ENCODE peak calls at places on chromosomes 4 and X, in nine cellular contexts. One of them, this sample, is unnamed.
A peak's percentile ranks its signal among the peaks of the same experiment; 100 is the strongest.

GRCh38 chr4:123621072-123621705 is 224.6 kb downstream of the SPRY1 start:
- DNase-seq in hepatocyte: no peak
- DNase-seq in upper lobe of right lung: no peak
- DNase-seq in neural crest cell: no peak
- DNase-seq in T-helper 2 cell: no peak
- DNase-seq in effector CD8-positive, alpha-beta T cell: no peak
- DNase-seq in globus pallidus: no peak
- DNase-seq in substantia nigra: no peak
- DNase-seq in NB4: peak; percentile 84
- DNase-seq in this sample: no peak

GRCh38 chr4:20086768-20087167 is 164.9 kb upstream of the SLIT2 start:
- DNase-seq in substantia nigra: no peak
- DNase-seq in effector CD8-positive, alpha-beta T cell: no peak
- DNase-seq in NB4: no peak
- DNase-seq in hepatocyte: no peak
- DNase-seq in globus pallidus: no peak
- DNase-seq in T-helper 2 cell: no peak
- DNase-seq in neural crest cell: no peak
- DNase-seq in upper lobe of right lung: no peak
- DNase-seq in this sample: no peak

GRCh38 chr4:83138979-83139378 is 24.4 kb upstream of the PLAC8 start:
- DNase-seq in T-helper 2 cell: no peak
- DNase-seq in effector CD8-positive, alpha-beta T cell: no peak
- DNase-seq in globus pallidus: no peak
- DNase-seq in neural crest cell: no peak
- DNase-seq in substantia nigra: no peak
- DNase-seq in hepatocyte: no peak
- DNase-seq in NB4: no peak
- DNase-seq in upper lobe of right lung: no peak
- DNase-seq in this sample: no peak

GRCh38 chrX:65985922-65986588 is 53.8 kb downstream of the VSIG4 start:
- DNase-seq in neural crest cell: no peak
- DNase-seq in T-helper 2 cell: peak; percentile 5
- DNase-seq in globus pallidus: peak; percentile 35
- DNase-seq in hepatocyte: peak; percentile 69
- DNase-seq in upper lobe of right lung: no peak
- DNase-seq in substantia nigra: no peak
- DNase-seq in NB4: peak; percentile 91
- DNase-seq in effector CD8-positive, alpha-beta T cell: no peak
- DNase-seq in this sample: peak; percentile 61

GRCh38 chr4:146095091-146095690 is 80.3 kb upstream of the LSM6 start:
- DNase-seq in effector CD8-positive, alpha-beta T cell: no peak
- DNase-seq in globus pallidus: peak; percentile 20
- DNase-seq in substantia nigra: no peak
- DNase-seq in upper lobe of right lung: no peak
- DNase-seq in T-helper 2 cell: no peak
- DNase-seq in neural crest cell: peak; percentile 31
- DNase-seq in hepatocyte: peak; percentile 78
- DNase-seq in NB4: peak; percentile 50
- DNase-seq in this sample: peak; percentile 42

GRCh38 chr4:156774422-156774821 is 197.2 kb downstream of the PDGFC start:
- DNase-seq in globus pallidus: no peak
- DNase-seq in upper lobe of right lung: peak; percentile 59
- DNase-seq in effector CD8-positive, alpha-beta T cell: no peak
- DNase-seq in neural crest cell: no peak
- DNase-seq in T-helper 2 cell: no peak
- DNase-seq in hepatocyte: peak; percentile 27
- DNase-seq in substantia nigra: no peak
- DNase-seq in NB4: no peak
- DNase-seq in this sample: no peak

GRCh38 chr4:127610488-127610887 is 22.3 kb upstream of the INTU start:
- DNase-seq in neural crest cell: no peak
- DNase-seq in upper lobe of right lung: no peak
- DNase-seq in NB4: no peak
- DNase-seq in substantia nigra: no peak
- DNase-seq in globus pallidus: no peak
- DNase-seq in effector CD8-positive, alpha-beta T cell: no peak
- DNase-seq in T-helper 2 cell: no peak
- DNase-seq in hepatocyte: no peak
- DNase-seq in this sample: no peak

GRCh38 chr4:5712931-5713330 is 1.9 kb downstream of the EVC start:
- DNase-seq in hepatocyte: no peak
- DNase-seq in neural crest cell: no peak
- DNase-seq in substantia nigra: no peak
- DNase-seq in T-helper 2 cell: no peak
- DNase-seq in effector CD8-positive, alpha-beta T cell: no peak
- DNase-seq in globus pallidus: no peak
- DNase-seq in NB4: no peak
- DNase-seq in upper lobe of right lung: no peak
- DNase-seq in this sample: no peak

GRCh38 chrX:38138900-38139299 is 81.8 kb downstream of the SRPX start:
- DNase-seq in neural crest cell: no peak
- DNase-seq in T-helper 2 cell: no peak
- DNase-seq in hepatocyte: no peak
- DNase-seq in NB4: no peak
- DNase-seq in effector CD8-positive, alpha-beta T cell: no peak
- DNase-seq in globus pallidus: no peak
- DNase-seq in substantia nigra: no peak
- DNase-seq in upper lobe of right lung: no peak
- DNase-seq in this sample: no peak

GRCh38 chr4:165757426-165757825 is 115.6 kb upstream of the TLL1 start:
- DNase-seq in substantia nigra: no peak
- DNase-seq in NB4: no peak
- DNase-seq in globus pallidus: no peak
- DNase-seq in neural crest cell: no peak
- DNase-seq in effector CD8-positive, alpha-beta T cell: no peak
- DNase-seq in upper lobe of right lung: no peak
- DNase-seq in T-helper 2 cell: no peak
- DNase-seq in hepatocyte: no peak
- DNase-seq in this sample: no peak

GRCh38 chr4:56655627-56656345 is 25.3 kb downstream of the HOPX start:
- DNase-seq in effector CD8-positive, alpha-beta T cell: no peak
- DNase-seq in hepatocyte: peak; percentile 31
- DNase-seq in globus pallidus: no peak
- DNase-seq in upper lobe of right lung: no peak
- DNase-seq in substantia nigra: no peak
- DNase-seq in neural crest cell: peak; percentile 16
- DNase-seq in T-helper 2 cell: no peak
- DNase-seq in NB4: no peak
- DNase-seq in this sample: no peak

GRCh38 chrX:57643698-57644097 is 36.4 kb downstream of the NLRP2B start:
- DNase-seq in substantia nigra: no peak
- DNase-seq in globus pallidus: no peak
- DNase-seq in effector CD8-positive, alpha-beta T cell: no peak
- DNase-seq in neural crest cell: no peak
- DNase-seq in hepatocyte: no peak
- DNase-seq in upper lobe of right lung: no peak
- DNase-seq in T-helper 2 cell: no peak
- DNase-seq in NB4: no peak
- DNase-seq in this sample: no peak

GRCh38 chr4:142983612-142984011 is 137.5 kb upstream of the INPP4B start:
- DNase-seq in hepatocyte: no peak
- DNase-seq in effector CD8-positive, alpha-beta T cell: no peak
- DNase-seq in neural crest cell: no peak
- DNase-seq in globus pallidus: no peak
- DNase-seq in substantia nigra: no peak
- DNase-seq in T-helper 2 cell: no peak
- DNase-seq in NB4: no peak
- DNase-seq in upper lobe of right lung: no peak
- DNase-seq in this sample: no peak

GRCh38 chr4:129804458-129804981 is 708.6 kb downstream of the C4orf33 start:
- DNase-seq in effector CD8-positive, alpha-beta T cell: no peak
- DNase-seq in substantia nigra: no peak
- DNase-seq in neural crest cell: no peak
- DNase-seq in NB4: no peak
- DNase-seq in upper lobe of right lung: no peak
- DNase-seq in hepatocyte: no peak
- DNase-seq in T-helper 2 cell: no peak
- DNase-seq in globus pallidus: no peak
- DNase-seq in this sample: no peak

GRCh38 chrX:44828008-44828605 is 15.7 kb upstream of the DUSP21 start:
- DNase-seq in globus pallidus: no peak
- DNase-seq in substantia nigra: no peak
- DNase-seq in effector CD8-positive, alpha-beta T cell: no peak
- DNase-seq in hepatocyte: no peak
- DNase-seq in NB4: no peak
- DNase-seq in neural crest cell: no peak
- DNase-seq in T-helper 2 cell: no peak
- DNase-seq in upper lobe of right lung: no peak
- DNase-seq in this sample: no peak

GRCh38 chr4:113675731-113676707 is 85.5 kb downstream of the CAMK2D start:
- DNase-seq in globus pallidus: no peak
- DNase-seq in upper lobe of right lung: no peak
- DNase-seq in hepatocyte: peak; percentile 20
- DNase-seq in NB4: no peak
- DNase-seq in neural crest cell: no peak
- DNase-seq in T-helper 2 cell: no peak
- DNase-seq in effector CD8-positive, alpha-beta T cell: no peak
- DNase-seq in substantia nigra: no peak
- DNase-seq in this sample: no peak

GRCh38 chr4:52947691-52948397 is 85.7 kb downstream of the RASL11B start:
- DNase-seq in neural crest cell: no peak
- DNase-seq in globus pallidus: no peak
- DNase-seq in substantia nigra: no peak
- DNase-seq in T-helper 2 cell: no peak
- DNase-seq in upper lobe of right lung: no peak
- DNase-seq in effector CD8-positive, alpha-beta T cell: no peak
- DNase-seq in NB4: no peak
- DNase-seq in hepatocyte: no peak
- DNase-seq in this sample: no peak

GRCh38 chr4:116122131-116122530 is 963.2 kb downstream of the TRAM1L1 start:
- DNase-seq in neural crest cell: no peak
- DNase-seq in T-helper 2 cell: no peak
- DNase-seq in hepatocyte: peak; percentile 39
- DNase-seq in NB4: no peak
- DNase-seq in effector CD8-positive, alpha-beta T cell: no peak
- DNase-seq in globus pallidus: no peak
- DNase-seq in upper lobe of right lung: no peak
- DNase-seq in substantia nigra: no peak
- DNase-seq in this sample: no peak

GRCh38 chr4:73593631-73594241 is 26.5 kb downstream of the RASSF6 start:
- DNase-seq in effector CD8-positive, alpha-beta T cell: no peak
- DNase-seq in neural crest cell: peak; percentile 15
- DNase-seq in globus pallidus: peak; percentile 7
- DNase-seq in NB4: peak; percentile 29
- DNase-seq in T-helper 2 cell: no peak
- DNase-seq in substantia nigra: no peak
- DNase-seq in hepatocyte: peak; percentile 53
- DNase-seq in upper lobe of right lung: no peak
- DNase-seq in this sample: peak; percentile 43

GRCh38 chrX:97968376-97969104 is 1084.8 kb downstream of the RPA4 start:
- DNase-seq in substantia nigra: no peak
- DNase-seq in upper lobe of right lung: no peak
- DNase-seq in effector CD8-positive, alpha-beta T cell: no peak
- DNase-seq in neural crest cell: no peak
- DNase-seq in globus pallidus: no peak
- DNase-seq in NB4: no peak
- DNase-seq in T-helper 2 cell: no peak
- DNase-seq in hepatocyte: no peak
- DNase-seq in this sample: no peak

GRCh38 chr4:129167640-129168260 is 71.8 kb downstream of the C4orf33 start:
- DNase-seq in T-helper 2 cell: no peak
- DNase-seq in substantia nigra: no peak
- DNase-seq in effector CD8-positive, alpha-beta T cell: no peak
- DNase-seq in hepatocyte: peak; percentile 30
- DNase-seq in neural crest cell: no peak
- DNase-seq in NB4: no peak
- DNase-seq in globus pallidus: no peak
- DNase-seq in upper lobe of right lung: no peak
- DNase-seq in this sample: no peak

GRCh38 chr4:20378181-20378580 is 126.5 kb downstream of the SLIT2 start:
- DNase-seq in globus pallidus: no peak
- DNase-seq in substantia nigra: no peak
- DNase-seq in upper lobe of right lung: no peak
- DNase-seq in hepatocyte: no peak
- DNase-seq in T-helper 2 cell: no peak
- DNase-seq in neural crest cell: no peak
- DNase-seq in effector CD8-positive, alpha-beta T cell: no peak
- DNase-seq in NB4: no peak
- DNase-seq in this sample: no peak

GRCh38 chr4:102815981-102816380 is 11.4 kb downstream of the UBE2D3 start:
- DNase-seq in T-helper 2 cell: no peak
- DNase-seq in NB4: no peak
- DNase-seq in effector CD8-positive, alpha-beta T cell: no peak
- DNase-seq in upper lobe of right lung: no peak
- DNase-seq in neural crest cell: no peak
- DNase-seq in globus pallidus: no peak
- DNase-seq in hepatocyte: peak; percentile 8
- DNase-seq in substantia nigra: no peak
- DNase-seq in this sample: no peak

GRCh38 chrX:134761788-134762187 is 103.5 kb upstream of the PLAC1 start:
- DNase-seq in effector CD8-positive, alpha-beta T cell: no peak
- DNase-seq in substantia nigra: no peak
- DNase-seq in upper lobe of right lung: no peak
- DNase-seq in globus pallidus: no peak
- DNase-seq in neural crest cell: no peak
- DNase-seq in hepatocyte: peak; percentile 10
- DNase-seq in NB4: peak; percentile 46
- DNase-seq in T-helper 2 cell: no peak
- DNase-seq in this sample: no peak

GRCh38 chrX:50813843-50814661 is at the start of gene SHROOM4:
- DNase-seq in globus pallidus: peak; percentile 85
- DNase-seq in substantia nigra: peak; percentile 38
- DNase-seq in neural crest cell: peak; percentile 34
- DNase-seq in T-helper 2 cell: no peak
- DNase-seq in upper lobe of right lung: peak; percentile 82
- DNase-seq in NB4: no peak
- DNase-seq in effector CD8-positive, alpha-beta T cell: no peak
- DNase-seq in hepatocyte: peak; percentile 74
- DNase-seq in this sample: peak; percentile 81

GRCh38 chr4:187389420-187389819 is 606.2 kb upstream of the ZFP42 start:
- DNase-seq in NB4: no peak
- DNase-seq in substantia nigra: no peak
- DNase-seq in T-helper 2 cell: no peak
- DNase-seq in hepatocyte: no peak
- DNase-seq in effector CD8-positive, alpha-beta T cell: no peak
- DNase-seq in upper lobe of right lung: no peak
- DNase-seq in globus pallidus: no peak
- DNase-seq in neural crest cell: no peak
- DNase-seq in this sample: no peak

GRCh38 chrX:153060095-153060445 is 3.8 kb downstream of the PNMA3 start:
- DNase-seq in hepatocyte: no peak
- DNase-seq in NB4: no peak
- DNase-seq in substantia nigra: no peak
- DNase-seq in T-helper 2 cell: no peak
- DNase-seq in neural crest cell: no peak
- DNase-seq in effector CD8-positive, alpha-beta T cell: no peak
- DNase-seq in globus pallidus: no peak
- DNase-seq in upper lobe of right lung: no peak
- DNase-seq in this sample: no peak

GRCh38 chr4:55312491-55313101 is 33.4 kb upstream of the SRD5A3 start:
- DNase-seq in hepatocyte: peak; percentile 54
- DNase-seq in NB4: peak; percentile 53
- DNase-seq in upper lobe of right lung: no peak
- DNase-seq in effector CD8-positive, alpha-beta T cell: no peak
- DNase-seq in substantia nigra: no peak
- DNase-seq in T-helper 2 cell: no peak
- DNase-seq in neural crest cell: peak; percentile 4
- DNase-seq in globus pallidus: peak; percentile 79
- DNase-seq in this sample: peak; percentile 32

GRCh38 chrX:7996414-7996813 is 69.2 kb upstream of the PNPLA4 start:
- DNase-seq in globus pallidus: peak; percentile 2
- DNase-seq in upper lobe of right lung: no peak
- DNase-seq in T-helper 2 cell: no peak
- DNase-seq in effector CD8-positive, alpha-beta T cell: peak; percentile 2
- DNase-seq in neural crest cell: peak; percentile 53
- DNase-seq in NB4: peak; percentile 50
- DNase-seq in hepatocyte: peak; percentile 36
- DNase-seq in substantia nigra: no peak
- DNase-seq in this sample: peak; percentile 35

This sample was measured in pons.